ENCODE peak calls at places on chromosomes 5 and 9, in nine cellular contexts. N is tibial nerve; X is hepatocyte; V is fibroblast of the aortic adventitia; P is H9; Y is effector CD4-positive, alpha-beta T cell; J is small intestine; G is endothelial cell; K is NCI-H1092 treated with DMSO at 0.1 percent for 48 hours. Z is an unnamed sample.
A peak's percentile ranks its signal among the peaks of the same experiment; 100 is the strongest.

GRCh38 chr9:120358877-120359276 is 221.1 kb downstream of the CDK5RAP2 start:
- DNase-seq in P (peak; percentile 46), K (no peak), G (no peak), X (no peak), V (no peak), N (no peak), J (no peak), Y (no peak), Z (no peak)

GRCh38 chr5:178502401-178503100 is 87.6 kb downstream of the COL23A1 start:
- DNase-seq in K (no peak), N (no peak), V (no peak), P (no peak), J (no peak), X (no peak), Y (no peak), G (no peak), Z (no peak)

GRCh38 chr9:20658677-20659473 is 25.2 kb upstream of the FOCAD start:
- DNase-seq in K (peak; percentile 34), N (no peak), G (peak; percentile 13), V (no peak), P (no peak), X (no peak), Y (no peak), J (peak; percentile 14), Z (no peak)

GRCh38 chr5:33305530-33305929 is 135.2 kb upstream of the TARS1 start:
- DNase-seq in V (no peak), Y (no peak), X (no peak), P (no peak), G (no peak), K (no peak), J (peak; percentile 47), N (no peak), Z (no peak)

GRCh38 chr5:174044855-174045254 is 651 bp upstream of the NSG2 start:
- DNase-seq in P (no peak), K (no peak), N (no peak), X (no peak), J (no peak), Y (no peak), G (no peak), V (no peak), Z (no peak)

GRCh38 chr5:138504799-138505198 is 38.2 kb downstream of the ETF1 start:
- DNase-seq in N (no peak), X (no peak), V (peak; percentile 63), J (no peak), K (peak; percentile 19), P (no peak), G (no peak), Y (no peak), Z (peak; percentile 26)

GRCh38 chr5:131488463-131488862 is 146.6 kb downstream of the RAPGEF6 start:
- DNase-seq in Y (no peak), P (no peak), K (no peak), J (no peak), V (peak; percentile 58), X (no peak), G (no peak), N (no peak), Z (peak; percentile 4)

GRCh38 chr9:97786341-97786740 is 66.7 kb upstream of the FOXE1 start:
- DNase-seq in Y (no peak), J (no peak), V (peak; percentile 13), P (no peak), G (no peak), X (no peak), K (no peak), N (no peak), Z (peak; percentile 27)

GRCh38 chr5:124132843-124133242 is 613.6 kb downstream of the ZNF608 start:
- DNase-seq in N (no peak), P (no peak), K (no peak), X (no peak), G (no peak), J (peak; percentile 12), Y (no peak), V (no peak), Z (no peak)

GRCh38 chr9:94995294-94995693 is 268.8 kb downstream of the AOPEP start:
- DNase-seq in J (no peak), P (no peak), V (peak; percentile 4), N (no peak), Y (no peak), K (no peak), G (no peak), X (no peak), Z (no peak)

GRCh38 chr9:124325816-124326215 is 68.1 kb downstream of the NEK6 start:
- DNase-seq in V (no peak), J (no peak), Y (no peak), P (no peak), K (no peak), G (no peak), N (no peak), X (no peak), Z (no peak)

GRCh38 chr9:123679330-123679987 is 250.5 kb downstream of the DENND1A start:
- DNase-seq in P (no peak), V (no peak), J (peak; percentile 17), X (no peak), N (no peak), G (no peak), Y (no peak), K (peak; percentile 13), Z (no peak)

GRCh38 chr5:2519153-2519552 is 232.3 kb downstream of the IRX2 start:
- DNase-seq in K (no peak), V (no peak), J (no peak), G (no peak), N (no peak), X (no peak), Y (no peak), P (no peak), Z (no peak)

GRCh38 chr9:114307323-114308250 is 15.3 kb upstream of the ORM1 start:
- DNase-seq in V (peak; percentile 76), K (no peak), P (no peak), Y (no peak), X (no peak), G (no peak), J (no peak), N (no peak), Z (peak; percentile 62)

GRCh38 chr9:20990867-20991266 is 40.6 kb downstream of the HACD4 start:
- DNase-seq in J (no peak), N (peak; percentile 44), X (no peak), Y (no peak), G (no peak), P (no peak), V (no peak), K (no peak), Z (no peak)

GRCh38 chr5:111453747-111454146 is 58.6 kb downstream of the STARD4 start:
- DNase-seq in Y (no peak), J (no peak), G (no peak), X (no peak), K (peak; percentile 75), V (peak; percentile 43), P (no peak), N (no peak), Z (peak; percentile 23)

GRCh38 chr5:169222934-169223594 is 77.9 kb downstream of the SLIT3 start:
- DNase-seq in J (no peak), Y (no peak), G (no peak), P (no peak), X (no peak), V (peak; percentile 42), K (no peak), N (no peak), Z (no peak)

GRCh38 chr9:98375138-98375726 is 119.8 kb upstream of the TBC1D2 start:
- DNase-seq in G (no peak), J (peak; percentile 20), X (peak; percentile 26), P (no peak), V (peak; percentile 80), K (no peak), N (no peak), Y (no peak), Z (peak; percentile 60)

GRCh38 chr5:59863777-59864176 is 29.7 kb downstream of the PDE4D start:
- DNase-seq in V (peak; percentile 3), P (no peak), G (no peak), Y (no peak), J (peak; percentile 8), K (no peak), X (no peak), N (no peak), Z (no peak)

GRCh38 chr5:180141068-180141660 is 67.8 kb downstream of the RASGEF1C start:
- DNase-seq in K (no peak), G (peak; percentile 2), P (no peak), X (no peak), N (no peak), J (no peak), V (no peak), Y (no peak), Z (no peak)

GRCh38 chr9:116493183-116493582 is 193.9 kb upstream of the TRIM32 start:
- DNase-seq in V (peak; percentile 47), J (no peak), X (no peak), K (no peak), G (no peak), N (no peak), Y (no peak), P (no peak), Z (peak; percentile 40)

GRCh38 chr5:539469-540214 is 15.4 kb upstream of the SLC9A3 start:
- DNase-seq in G (no peak), V (no peak), X (no peak), Y (no peak), P (no peak), K (no peak), J (peak; percentile 40), N (no peak), Z (no peak)

GRCh38 chr9:121182437-121182836 is 19.2 kb downstream of the RAB14 start:
- DNase-seq in X (no peak), Y (no peak), V (no peak), P (no peak), N (no peak), K (no peak), J (no peak), G (no peak), Z (no peak)

GRCh38 chr5:115875447-115875846 is 33.7 kb downstream of the AP3S1 start:
- DNase-seq in P (no peak), N (no peak), K (no peak), V (no peak), J (no peak), Y (no peak), X (no peak), G (no peak), Z (no peak)

GRCh38 chr9:99437145-99437544 is 215.1 kb downstream of the SEC61B start:
- DNase-seq in G (no peak), J (no peak), N (no peak), X (no peak), Y (no peak), K (no peak), P (no peak), V (no peak), Z (no peak)

GRCh38 chr5:115695290-115695689 is 69.5 kb upstream of the TMED7 start:
- DNase-seq in Y (no peak), N (no peak), P (no peak), G (no peak), V (no peak), X (no peak), K (no peak), J (no peak), Z (no peak)

GRCh38 chr5:128494516-128494915 is 43.5 kb downstream of the FBN2 start:
- DNase-seq in K (no peak), V (no peak), G (peak; percentile 15), N (no peak), J (no peak), Y (no peak), X (no peak), P (peak; percentile 40), Z (no peak)

GRCh38 chr5:148559461-148559860 is 94.9 kb downstream of the HTR4 start:
- DNase-seq in X (no peak), K (peak; percentile 7), G (no peak), P (no peak), V (no peak), Y (no peak), N (no peak), J (peak; percentile 40), Z (no peak)

GRCh38 chr5:168637281-168637680 is 58.1 kb upstream of the PANK3 start:
- DNase-seq in V (no peak), Y (no peak), P (no peak), K (no peak), J (no peak), X (no peak), N (no peak), G (no peak), Z (no peak)

GRCh38 chr9:132020845-132021510 is 58.7 kb downstream of the MED27 start:
- DNase-seq in V (no peak), K (no peak), P (no peak), N (no peak), G (no peak), X (no peak), J (no peak), Y (no peak), Z (no peak)

GRCh38 chr9:17695482-17695881 is 116.6 kb downstream of the SH3GL2 start:
- DNase-seq in V (no peak), P (no peak), Y (no peak), N (no peak), J (no peak), G (no peak), K (no peak), X (no peak), Z (no peak)

Z was measured in GM03348.